ENCODE peak calls at places on chromosome 1, in four cellular contexts. F is lower lobe of right lung, G is AG10803, V is right atrium auricular region. X is an unnamed sample.

GRCh38 chr1:62299426-62300200 is 19.6 kb downstream of the KANK4 start:
- DNase-seq in G (no peak), F (no peak), V (no peak), X (peak)

GRCh38 chr1:40162791-40163441 is 1.7 kb downstream of the RLF start:
- DNase-seq in G (peak), V (no peak), F (no peak), X (no peak)

GRCh38 chr1:90114521-90115141 is 119.7 kb downstream of the ZNF326 start:
- DNase-seq in F (no peak), G (peak), V (no peak), X (peak)

GRCh38 chr1:178612261-178612660 is 99.4 kb downstream of the TEX35 start:
- DNase-seq in V (no peak), F (no peak), G (peak), X (peak)

GRCh38 chr1:47262787-47263413 is 30.9 kb upstream of the TAL1 start:
- DNase-seq in G (peak), V (no peak), F (no peak), X (peak)

GRCh38 chr1:240029418-240029817 is 62.3 kb upstream of the FMN2 start:
- DNase-seq in V (no peak), F (no peak), G (peak), X (no peak)

GRCh38 chr1:203650012-203650836 is 23.6 kb downstream of the ATP2B4 start:
- DNase-seq in V (no peak), G (no peak), F (peak), X (no peak)

GRCh38 chr1:51875836-51876235 is 2.7 kb downstream of the NRDC start:
- DNase-seq in F (no peak), V (no peak), G (no peak), X (no peak)

GRCh38 chr1:203326830-203327683 is 21.7 kb downstream of the BTG2 start:
- DNase-seq in G (peak), F (peak), V (peak), X (peak)

GRCh38 chr1:36522021-36522420 is 39.3 kb upstream of the CSF3R start:
- DNase-seq in F (no peak), G (no peak), V (no peak), X (no peak)

GRCh38 chr1:67614511-67614934 is 70.5 kb upstream of the GADD45A start:
- DNase-seq in V (no peak), G (peak), F (no peak), X (peak)

GRCh38 chr1:214685906-214686305 is 82.9 kb downstream of the CENPF start:
- DNase-seq in G (peak), V (no peak), F (no peak), X (no peak)

GRCh38 chr1:54379481-54380284 is 26.5 kb downstream of the SSBP3 start:
- DNase-seq in F (no peak), V (no peak), G (no peak), X (no peak)

GRCh38 chr1:110465038-110465813 is 14.3 kb downstream of the PROK1 start:
- DNase-seq in V (no peak), G (no peak), F (no peak), X (no peak)

GRCh38 chr1:110462093-110462492 is 11.1 kb downstream of the PROK1 start:
- DNase-seq in F (no peak), V (no peak), G (no peak), X (no peak)

GRCh38 chr1:110464340-110464739 is 13.4 kb downstream of the PROK1 start:
- DNase-seq in G (peak), V (no peak), F (no peak), X (peak)

GRCh38 chr1:110463695-110464094 is 12.7 kb downstream of the PROK1 start:
- DNase-seq in G (no peak), V (no peak), F (no peak), X (no peak)

GRCh38 chr1:110462964-110463363 is 12.0 kb downstream of the PROK1 start:
- DNase-seq in V (no peak), F (no peak), G (no peak), X (no peak)
- TF ChIP-seq CTCF in V (no peak), F (no peak), G (peak), X (peak)

GRCh38 chr1:15324867-15325335 is 77.9 kb downstream of the FHAD1 start:
- DNase-seq in F (no peak), V (no peak), G (no peak), X (no peak)

GRCh38 chr1:15321601-15322000 is 74.6 kb downstream of the FHAD1 start:
- DNase-seq in F (no peak), V (no peak), G (no peak), X (no peak)

GRCh38 chr1:15322648-15323350 is 75.8 kb downstream of the FHAD1 start:
- DNase-seq in V (no peak), G (no peak), F (no peak), X (no peak)

GRCh38 chr1:15323989-15324866 is 77.2 kb downstream of the FHAD1 start:
- DNase-seq in F (no peak), G (no peak), V (no peak), X (no peak)

DNA sequence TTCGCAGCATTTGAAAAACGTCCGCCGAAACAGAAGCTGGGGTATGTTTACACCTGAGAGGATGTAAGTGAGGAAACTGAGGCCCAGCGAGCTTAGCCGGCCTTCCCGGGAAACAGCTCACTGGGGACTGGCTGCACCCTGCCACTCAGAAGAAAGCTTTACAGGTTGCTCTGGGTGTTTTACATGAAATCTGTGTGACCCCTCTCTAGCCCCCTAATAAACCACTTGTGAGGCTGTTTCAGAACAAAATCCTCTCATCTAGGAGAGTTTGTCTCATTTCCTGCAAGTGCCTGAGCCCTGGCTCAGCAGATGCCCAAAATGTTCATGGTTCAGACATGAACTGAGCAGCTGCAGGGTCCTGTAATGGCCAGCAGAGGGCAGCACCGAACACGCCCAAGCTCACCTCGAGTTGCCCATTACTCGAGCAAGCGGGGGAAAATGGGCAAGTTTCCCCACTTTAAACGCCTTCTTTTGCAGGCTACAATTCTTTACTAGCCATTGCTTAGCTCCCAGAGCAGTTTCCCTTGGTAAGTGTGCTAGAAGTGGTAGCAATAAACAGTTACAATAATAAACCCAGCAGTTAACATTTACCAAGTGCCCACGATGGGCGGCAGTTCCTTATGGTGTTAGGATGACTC is 76.4 kb downstream of the FHAD1 start:
- DNase-seq in F (peak), V (peak), G (peak), X (peak)
- H3K4me3 ChIP-seq in F (no peak), V (no peak), G (no peak), X (no peak)

GRCh38 chr1:185821612-185822385 is 87.6 kb downstream of the HMCN1 start:
- DNase-seq in F (no peak), G (no peak), V (no peak), X (no peak)
- TF ChIP-seq CTCF in F (no peak), G (no peak), V (no peak), X (no peak)

GRCh38 chr1:22141493-22141892 is 1.4 kb downstream of the WNT4 start:
- DNase-seq in F (no peak), V (no peak), G (no peak), X (no peak)

GRCh38 chr1:22143586-22144033 is 713 bp upstream of the WNT4 start:
- DNase-seq in F (no peak), V (no peak), G (no peak), X (no peak)

GRCh38 chr1:22143065-22143514 is at the start of gene WNT4:
- DNase-seq in F (peak), V (no peak), G (peak), X (peak)

GRCh38 chr1:22141948-22142314 is 966 bp downstream of the WNT4 start:
- DNase-seq in F (no peak), V (no peak), G (no peak), X (no peak)

DNA sequence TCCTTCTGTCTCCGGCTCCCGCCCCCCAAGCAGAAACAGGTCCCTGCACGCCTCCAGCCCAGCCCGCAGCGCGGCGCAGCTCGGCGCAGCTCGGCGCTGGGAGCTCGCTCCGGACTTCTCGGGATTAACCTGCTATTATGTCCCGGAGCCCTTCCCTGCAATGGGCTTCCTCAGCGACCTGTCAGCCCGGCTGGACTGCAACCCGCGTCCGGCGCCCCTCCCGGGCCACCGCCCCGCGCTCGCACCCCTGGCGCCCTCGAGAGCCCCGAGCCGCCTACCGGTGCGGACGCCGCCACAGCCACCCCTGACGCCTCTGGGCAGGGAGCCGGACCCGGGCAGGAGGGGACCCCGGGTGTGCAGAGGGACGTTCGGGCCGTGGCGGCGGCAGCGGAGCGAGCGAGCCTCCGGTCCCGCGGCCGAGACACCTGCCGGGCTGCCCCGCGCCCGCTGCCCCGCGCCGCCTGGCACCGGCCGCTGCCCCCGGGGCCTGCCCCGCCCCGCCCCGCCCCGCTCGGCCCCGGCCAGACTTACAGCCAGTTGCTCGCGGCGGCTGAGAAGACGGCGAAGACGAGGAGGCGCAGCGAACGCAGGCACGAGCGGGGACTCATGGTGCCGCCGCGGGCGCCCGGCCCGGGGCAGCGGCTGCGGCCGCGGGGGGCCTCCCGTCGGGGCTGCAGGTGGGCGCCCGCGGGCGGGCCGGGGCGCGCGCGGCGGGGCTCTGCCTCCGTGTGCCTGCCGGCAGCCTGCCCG is 407 bp downstream of the WNT4 start:
- DNase-seq in G (peak), F (no peak), V (no peak), X (no peak)
- H3K4me3 ChIP-seq in G (peak), F (peak), V (peak), X (no peak)

DNA sequence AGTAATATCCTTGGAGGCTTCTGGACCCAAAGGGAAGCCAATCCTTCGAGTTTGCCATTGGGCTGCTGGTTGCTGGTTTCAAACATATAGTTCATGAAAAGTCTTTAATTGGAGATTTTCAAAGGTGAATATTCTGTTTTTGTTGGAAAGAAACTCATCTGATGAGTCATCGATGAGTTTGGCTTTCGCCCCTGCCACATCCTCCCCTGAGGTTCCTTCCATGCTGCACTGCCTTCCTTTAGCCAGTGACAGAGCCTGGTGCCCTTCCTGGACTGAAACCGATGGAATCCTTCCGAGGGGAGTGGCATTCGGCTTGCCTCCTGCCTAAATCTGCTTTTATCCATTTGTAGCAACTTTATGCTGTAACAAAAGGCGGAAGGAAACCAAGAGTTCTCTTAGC is 550.0 kb downstream of the KIF26B start:
- DNase-seq in G (peak), V (no peak), F (no peak), X (peak)
- TF ChIP-seq CTCF in G (no peak), V (no peak), F (no peak), X (no peak)